ENCODE peak calls at places on chromosomes 1 and 21, in four cellular contexts. L is aorta; G is endothelial cell of umbilical vein; Y is CD8-positive, alpha-beta T cell. D is an unnamed sample.

GRCh38 chr1:114341886-114342285 is 169.1 kb downstream of the TRIM33 start:
- DNase-seq in L (no peak), G (no peak), Y (no peak), D (no peak)

GRCh38 chr1:174815036-174815435 is 184.7 kb upstream of the CACYBP start:
- DNase-seq in L (no peak), G (peak; percentile 60), Y (no peak), D (no peak)

GRCh38 chr21:28337319-28337718 is 655.4 kb downstream of the LTN1 start:
- DNase-seq in L (no peak), G (peak; percentile 56), Y (no peak), D (no peak)

GRCh38 chr1:199551967-199552565 is 475.4 kb upstream of the NR5A2 start:
- DNase-seq in L (no peak), G (peak; percentile 77), Y (no peak), D (peak; percentile 52)

GRCh38 chr1:228015276-228016180 is 8.7 kb downstream of the WNT3A start:
- DNase-seq in L (peak; percentile 32), G (no peak), Y (no peak), D (peak; percentile 33)

GRCh38 chr1:7549693-7550161 is 221.4 kb upstream of the VAMP3 start:
- DNase-seq in L (peak; percentile 51), G (no peak), Y (no peak), D (no peak)

GRCh38 chr1:205042911-205043806 is at the start of gene CNTN2:
- DNase-seq in L (no peak), G (no peak), Y (no peak), D (no peak)

GRCh38 chr1:64960731-64961130 is 5.6 kb downstream of the JAK1 start:
- DNase-seq in L (no peak), G (no peak), Y (no peak), D (no peak)

GRCh38 chr1:90712931-90713618 is 4.0 kb downstream of the BARHL2 start:
- DNase-seq in L (no peak), G (no peak), Y (no peak), D (no peak)

GRCh38 chr1:233689017-233689747 is 75.3 kb downstream of the KCNK1 start:
- DNase-seq in L (no peak), G (no peak), Y (no peak), D (no peak)

GRCh38 chr1:239418683-239419082 is 32.3 kb downstream of the CHRM3 start:
- DNase-seq in L (no peak), G (no peak), Y (no peak), D (no peak)

GRCh38 chr1:24127801-24128363 is 15.1 kb downstream of the IL22RA1 start:
- DNase-seq in L (no peak), G (no peak), Y (no peak), D (no peak)

GRCh38 chr1:18629659-18630510 is 761 bp upstream of the PAX7 start:
- DNase-seq in L (no peak), G (no peak), Y (no peak), D (no peak)
- H3K27me3 ChIP-seq in L (no peaks in the 10 kb centered on the region), G (peaks cover 66% of the 10 kb centered on the region), Y (peaks cover 23% of the 10 kb centered on the region), D (peaks cover 82% of the 10 kb centered on the region)

GRCh38 chr1:44786138-44786840 is 1.7 kb downstream of the BEST4 start:
- DNase-seq in L (peak; percentile 89), G (peak; percentile 69), Y (peak; percentile 88), D (peak; percentile 30)

GRCh38 chr1:44785027-44785376 is 3.0 kb downstream of the BEST4 start:
- DNase-seq in L (peak; percentile 73), G (no peak), Y (no peak), D (no peak)

GRCh38 chr1:44785501-44786137 is 2.4 kb downstream of the BEST4 start:
- DNase-seq in L (no peak), G (no peak), Y (no peak), D (no peak)

GRCh38 chr1:44784094-44785026 is 3.6 kb downstream of the BEST4 start:
- DNase-seq in L (peak; percentile 78), G (no peak), Y (peak; percentile 68), D (no peak)

DNA sequence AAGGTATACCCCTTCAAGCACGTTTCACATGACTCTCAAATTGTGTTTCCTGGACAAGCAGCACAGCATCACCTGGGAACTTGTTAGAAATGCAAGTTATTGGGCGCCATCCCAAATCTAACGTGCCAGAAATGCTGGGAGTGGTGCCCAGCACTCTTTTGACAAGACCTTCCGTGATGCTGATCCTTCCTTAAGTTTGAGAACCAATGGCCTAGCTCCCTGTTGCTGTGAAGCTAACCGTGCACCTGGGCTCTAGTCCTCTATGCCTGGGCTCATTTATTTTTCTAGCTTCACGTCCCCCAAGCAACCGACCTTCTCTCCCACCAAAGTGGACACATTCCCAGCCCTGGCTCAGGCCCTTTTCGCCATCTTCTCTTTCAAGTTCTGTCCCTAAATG is 4.3 kb downstream of the BEST4 start:
- DNase-seq in L (no peak), G (no peak), Y (no peak), D (no peak)
- H3K4me3 ChIP-seq in L (no peak overlapping the region), G (no peak overlapping the region), Y (peak overlapping the region; percentile 26), D (no peak overlapping the region)

DNA sequence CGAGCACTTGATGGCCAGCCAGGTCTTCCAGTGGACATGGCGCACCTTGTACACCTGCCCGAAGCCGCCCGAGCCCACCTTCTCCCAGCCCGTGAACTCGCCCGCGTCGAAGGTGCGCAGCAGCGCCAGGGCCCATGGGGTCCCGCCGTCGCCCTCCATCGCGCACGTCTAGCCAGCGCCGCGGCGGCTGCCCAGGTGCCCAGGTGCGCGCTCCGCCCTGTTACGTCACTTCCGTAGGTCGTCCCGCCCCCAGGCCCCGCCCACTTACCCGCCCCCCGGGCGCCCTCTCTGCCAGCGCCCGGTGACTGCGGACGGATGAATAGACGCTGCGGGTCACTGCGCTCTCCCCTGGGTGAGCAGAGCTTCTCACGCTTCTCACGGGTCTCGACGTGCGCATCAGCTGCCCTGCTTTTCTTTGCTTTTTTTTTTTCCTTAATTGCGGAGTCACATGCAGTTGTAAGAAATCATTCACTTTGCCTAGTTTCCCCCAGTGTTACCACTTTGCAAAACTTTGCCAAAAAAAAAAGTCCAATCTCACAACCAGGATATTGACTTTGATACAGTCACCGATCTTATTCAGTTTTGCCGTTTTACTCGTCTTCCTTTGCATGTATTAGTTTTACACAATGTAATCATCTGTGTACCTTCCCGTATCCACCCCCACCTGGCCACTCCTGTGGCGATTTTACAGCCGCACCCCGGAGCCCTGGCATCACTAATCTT is at the start of gene RIPK4:
- DNase-seq in L (peak; percentile 85), G (no peak), Y (peak; percentile 68), D (no peak)
- H3K27me3 ChIP-seq in L (no peaks in the 10 kb centered on the region), G (peaks cover 94% of the 10 kb centered on the region), Y (peaks cover 8% of the 10 kb centered on the region), D (no peaks in the 10 kb centered on the region)

GRCh38 chr1:96964761-96965160 is 243.2 kb downstream of the PTBP2 start:
- DNase-seq in L (no peak), G (no peak), Y (no peak), D (no peak)

GRCh38 chr1:96969656-96970163 is 248.1 kb downstream of the PTBP2 start:
- DNase-seq in L (no peak), G (no peak), Y (no peak), D (no peak)

GRCh38 chr1:96968582-96969378 is 247.2 kb downstream of the PTBP2 start:
- DNase-seq in L (no peak), G (no peak), Y (no peak), D (no peak)

GRCh38 chr1:96966536-96967138 is 245.1 kb downstream of the PTBP2 start:
- DNase-seq in L (peak; percentile 84), G (peak; percentile 84), Y (peak; percentile 77), D (peak; percentile 72)

GRCh38 chr1:96967311-96967710 is 245.7 kb downstream of the PTBP2 start:
- DNase-seq in L (no peak), G (no peak), Y (no peak), D (no peak)
- H3K4me3 ChIP-seq in L (no peak overlapping the region), G (no peak overlapping the region), Y (no peak overlapping the region), D (no peak overlapping the region)

GRCh38 chr1:33350611-33351280 is 29.8 kb upstream of the A3GALT2 start:
- DNase-seq in L (no peak), G (no peak), Y (no peak), D (no peak)
- H3K27me3 ChIP-seq in L (no peaks in the 10 kb centered on the region), G (no peaks in the 10 kb centered on the region), Y (no peaks in the 10 kb centered on the region), D (no peaks in the 10 kb centered on the region)

GRCh38 chr1:170663011-170663410 is 920 bp upstream of the PRRX1 start:
- DNase-seq in L (no peak), G (no peak), Y (no peak), D (peak; percentile 6)

GRCh38 chr1:170661646-170662411 is 2.1 kb upstream of the PRRX1 start:
- DNase-seq in L (peak; percentile 82), G (peak; percentile 31), Y (no peak), D (peak; percentile 39)

GRCh38 chr1:170663441-170664282 is at the start of gene PRRX1:
- DNase-seq in L (no peak), G (no peak), Y (no peak), D (peak; percentile 12)

GRCh38 chr1:170660874-170661645 is 2.9 kb upstream of the PRRX1 start:
- DNase-seq in L (no peak), G (peak; percentile 21), Y (no peak), D (no peak)

GRCh38 chr1:170662561-170662971 is 1.4 kb upstream of the PRRX1 start:
- DNase-seq in L (no peak), G (no peak), Y (no peak), D (no peak)
- H3K4me3 ChIP-seq in L (peak overlapping the region; percentile 91), G (peak overlapping the region; percentile 48), Y (no peak overlapping the region), D (peak overlapping the region; percentile 18)

DNA sequence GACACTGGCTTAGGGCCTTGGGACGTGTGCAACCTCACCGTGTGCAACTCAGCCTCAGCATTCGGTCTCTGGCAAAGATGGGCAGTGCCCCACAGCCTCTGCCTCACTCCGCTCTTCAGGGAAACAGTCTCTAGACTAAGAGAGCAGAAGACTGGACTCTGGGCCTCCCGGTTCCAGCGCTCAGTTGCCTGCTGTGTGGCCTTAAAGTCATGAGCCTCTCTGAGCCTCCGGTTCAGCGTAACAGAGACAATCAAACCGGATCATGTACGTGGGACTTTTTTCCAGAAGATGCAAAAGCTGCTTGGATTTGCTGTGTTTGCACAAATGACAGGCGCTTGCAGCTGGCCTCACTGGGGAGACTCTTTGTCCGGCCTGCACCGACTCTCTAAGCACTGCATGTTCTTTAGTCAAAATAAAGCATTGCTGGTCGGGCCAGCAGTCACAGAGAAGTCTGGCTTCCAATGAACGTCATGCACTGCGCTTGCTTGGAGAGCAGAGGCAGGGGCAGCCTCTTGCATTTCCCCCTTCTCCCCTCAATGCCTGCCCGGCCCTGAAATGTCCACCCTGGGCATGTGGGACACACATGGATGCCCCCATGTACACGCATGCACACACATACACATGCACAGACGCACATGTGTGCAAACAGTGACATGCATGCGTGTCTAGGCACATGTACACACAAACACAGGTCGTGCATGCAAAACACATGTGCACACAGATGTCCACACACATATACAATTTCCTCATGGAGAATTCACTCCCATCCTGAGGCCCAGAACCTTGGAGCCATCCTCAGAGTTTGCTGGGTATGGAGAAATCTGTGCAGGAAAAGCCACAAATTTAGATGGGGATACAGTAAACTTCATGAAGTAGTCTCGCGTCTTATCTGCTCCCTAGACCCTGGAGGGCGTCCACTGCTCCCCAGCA is 152.4 kb downstream of the PRDM16 start:
- DNase-seq in L (no peak), G (no peak), Y (no peak), D (no peak)
- H3K27me3 ChIP-seq in L (no peaks in the 10 kb centered on the region), G (no peaks in the 10 kb centered on the region), Y (no peaks in the 10 kb centered on the region), D (no peaks in the 10 kb centered on the region)

GRCh38 chr21:42063578-42064521 is 7.3 kb upstream of the UMODL1 start:
- DNase-seq in L (peak; percentile 72), G (no peak), Y (peak; percentile 84), D (no peak)

GRCh38 chr21:42063206-42063577 is 7.9 kb upstream of the UMODL1 start:
- DNase-seq in L (peak; percentile 49), G (no peak), Y (peak; percentile 73), D (no peak)

GRCh38 chr21:42061866-42062542 is 9.1 kb upstream of the UMODL1 start:
- DNase-seq in L (no peak), G (no peak), Y (no peak), D (no peak)

GRCh38 chr21:42061195-42061865 is 9.8 kb upstream of the UMODL1 start:
- DNase-seq in L (peak; percentile 71), G (no peak), Y (peak; percentile 75), D (no peak)

GRCh38 chr21:42062543-42063022 is 8.5 kb upstream of the UMODL1 start:
- DNase-seq in L (peak; percentile 73), G (no peak), Y (peak; percentile 96), D (no peak)
- H3K4me3 ChIP-seq in L (no peak overlapping the region), G (no peak overlapping the region), Y (peak overlapping the region; percentile 56), D (no peak overlapping the region)

D was measured in SJSA1.